ENCODE peak calls at places on chromosomes 6 and 20, in four cellular contexts. E is transverse colon, N is AG10803, R is GM06990. K is an unnamed sample.

GRCh38 chr6:2766767-2767314 is 1.6 kb downstream of the WRNIP1 start:
- DNase-seq in R (no peak), N (peak), E (no peak), K (peak)

GRCh38 chr6:151026021-151026663 is 160.6 kb downstream of the MTHFD1L start:
- DNase-seq in E (no peak), N (no peak), R (no peak), K (no peak)

GRCh38 chr6:159130846-159131245 is 38.4 kb upstream of the FNDC1 start:
- DNase-seq in N (no peak), E (no peak), R (no peak), K (no peak)

GRCh38 chr6:33812669-33813068 is 8.9 kb upstream of the MLN start:
- DNase-seq in E (no peak), N (peak), R (peak), K (peak)

GRCh38 chr6:119132211-119133004 is 53.9 kb upstream of the FAM184A start:
- DNase-seq in R (no peak), N (peak), E (no peak), K (no peak)

GRCh38 chr6:5666695-5667094 is 340.0 kb downstream of the NRN1 start:
- DNase-seq in R (no peak), N (no peak), E (no peak), K (no peak)

GRCh38 chr6:111210074-111210729 is 122.9 kb downstream of the SLC16A10 start:
- DNase-seq in R (peak), N (peak), E (no peak), K (peak)

GRCh38 chr20:8427419-8428065 is 295.5 kb downstream of the PLCB1 start:
- DNase-seq in E (no peak), R (no peak), N (no peak), K (no peak)

GRCh38 chr6:120826253-120826652 is 508.0 kb downstream of the TBC1D32 start:
- DNase-seq in N (no peak), R (no peak), E (peak), K (no peak)

GRCh38 chr6:10014561-10014960 is 400.3 kb downstream of the TFAP2A start:
- DNase-seq in R (no peak), N (peak), E (no peak), K (peak)

GRCh38 chr6:105596284-105596755 is 193.4 kb upstream of the PREP start:
- DNase-seq in E (no peak), R (no peak), N (peak), K (peak)

GRCh38 chr6:75934643-75935472 is 137.6 kb downstream of the IMPG1 start:
- DNase-seq in R (peak), N (peak), E (peak), K (peak)

GRCh38 chr6:40693767-40694166 is 106.6 kb upstream of the LRFN2 start:
- DNase-seq in N (no peak), R (no peak), E (no peak), K (no peak)

GRCh38 chr6:125066964-125067363 is 86.6 kb upstream of the TPD52L1 start:
- DNase-seq in R (no peak), E (no peak), N (peak), K (peak)

GRCh38 chr6:63094947-63095346 is 116.3 kb upstream of the FKBP1C start:
- DNase-seq in N (no peak), E (no peak), R (no peak), K (no peak)

GRCh38 chr6:127053032-127053908 is 65.2 kb upstream of the RSPO3 start:
- DNase-seq in R (no peak), N (peak), E (no peak), K (peak)

GRCh38 chr20:15107952-15108351 is 770.5 kb upstream of the FLRT3 start:
- DNase-seq in R (no peak), E (no peak), N (no peak), K (no peak)

GRCh38 chr20:53942121-53942816 is 128.1 kb downstream of the BCAS1 start:
- DNase-seq in N (no peak), R (peak), E (no peak), K (no peak)

GRCh38 chr6:149063443-149063842 is 254.1 kb upstream of the TAB2 start:
- DNase-seq in E (no peak), N (no peak), R (no peak), K (no peak)

GRCh38 chr6:56437171-56437900 is 190.0 kb upstream of the COL21A1 start:
- DNase-seq in E (no peak), R (no peak), N (peak), K (no peak)

GRCh38 chr6:4801491-4802118 is 25.4 kb downstream of the CDYL start:
- DNase-seq in E (no peak), R (no peak), N (no peak), K (no peak)

GRCh38 chr20:18632196-18632789 is 44.4 kb downstream of the DTD1 start:
- DNase-seq in R (peak), E (peak), N (peak), K (peak)

GRCh38 chr20:53513489-53514298 is 79.9 kb downstream of the ZNF217 start:
- DNase-seq in R (no peak), N (no peak), E (peak), K (no peak)

GRCh38 chr6:139708342-139709199 is 334.1 kb upstream of the CITED2 start:
- DNase-seq in E (no peak), R (no peak), N (peak), K (peak)

GRCh38 chr6:37049990-37050853 is 44.8 kb downstream of the FGD2 start:
- DNase-seq in E (peak), N (no peak), R (peak), K (no peak)

GRCh38 chr20:56463428-56463827 is 5.0 kb upstream of the RTF2 start:
- DNase-seq in E (no peak), R (no peak), N (no peak), K (no peak)

GRCh38 chr6:79420054-79420453 is 117.2 kb downstream of the LCA5 start:
- DNase-seq in N (no peak), E (no peak), R (no peak), K (no peak)

GRCh38 chr6:9455794-9456193 is 959.1 kb downstream of the TFAP2A start:
- DNase-seq in E (no peak), R (no peak), N (no peak), K (no peak)

GRCh38 chr20:36768768-36769430 is 4.7 kb downstream of the DSN1 start:
- DNase-seq in R (no peak), E (no peak), N (peak), K (peak)

GRCh38 chr20:63740070-63740500 is 509 bp downstream of the SLC2A4RG start:
- DNase-seq in R (peak), N (peak), E (peak), K (peak)

GRCh38 chr6:133286765-133287164 is 45.6 kb downstream of the EYA4 start:
- DNase-seq in E (no peak), R (no peak), N (peak), K (peak)

GRCh38 chr20:13262701-13263335 is 41.7 kb downstream of the ISM1 start:
- DNase-seq in R (no peak), E (no peak), N (no peak), K (peak)